ENCODE peak calls at places on chromosomes 2 and 18, in nine cellular contexts. J, Q, M, X, E, V, S, L and D are unnamed samples.

GRCh38 chr2:47534179-47534919 is 131.4 kb downstream of the MSH2 start:
- DNase-seq in J (no peak), Q (no peak), M (peak; percentile 39), X (peak; percentile 68), E (no peak), V (no peak), S (peak; percentile 38), L (no peak), D (no peak)

GRCh38 chr18:58394046-58394445 is 234.8 kb downstream of the ALPK2 start:
- DNase-seq in J (no peak), Q (no peak), M (no peak), X (peak; percentile 39), E (no peak), V (no peak), S (no peak), L (no peak), D (no peak)

GRCh38 chr2:109402980-109403840 is 210.6 kb downstream of the SEPTIN10 start:
- DNase-seq in J (no peak), Q (peak; percentile 7), M (no peak), X (no peak), E (no peak), V (peak; percentile 31), S (no peak), L (no peak), D (no peak)

GRCh38 chr2:86744152-86744551 is 24.1 kb downstream of the RMND5A start:
- DNase-seq in J (no peak), Q (no peak), M (no peak), X (no peak), E (no peak), V (no peak), S (no peak), L (no peak), D (no peak)

GRCh38 chr2:51866361-51866760 is 834.4 kb upstream of the NRXN1 start:
- DNase-seq in J (no peak), Q (no peak), M (no peak), X (no peak), E (no peak), V (no peak), S (no peak), L (no peak), D (no peak)

GRCh38 chr2:112765251-112765650 is 842 bp upstream of the CKAP2L start:
- DNase-seq in J (no peak), Q (no peak), M (no peak), X (no peak), E (no peak), V (no peak), S (no peak), L (no peak), D (no peak)

GRCh38 chr2:128306081-128306930 is 12.4 kb downstream of the HS6ST1 start:
- DNase-seq in J (no peak), Q (no peak), M (no peak), X (peak; percentile 97), E (no peak), V (no peak), S (peak; percentile 64), L (no peak), D (no peak)

GRCh38 chr2:237732790-237733349 is 65.7 kb upstream of the RBM44 start:
- DNase-seq in J (peak; percentile 81), Q (no peak), M (peak; percentile 45), X (peak; percentile 59), E (no peak), V (no peak), S (peak; percentile 47), L (no peak), D (peak; percentile 27)

GRCh38 chr2:228839506-228839905 is 431.6 kb downstream of the PID1 start:
- DNase-seq in J (no peak), Q (no peak), M (no peak), X (no peak), E (no peak), V (no peak), S (no peak), L (no peak), D (no peak)

GRCh38 chr2:241391892-241392665 is 36.0 kb downstream of the FARP2 start:
- DNase-seq in J (peak; percentile 47), Q (no peak), M (peak; percentile 29), X (no peak), E (peak; percentile 32), V (peak; percentile 21), S (no peak), L (no peak), D (no peak)